ENCODE peak calls at places on chromosomes 2 and 18, in five cellular contexts. M is GM12878, G is fibroblast of lung, Y is endothelial cell of umbilical vein, R is H9. J is an unnamed sample.
A peak's percentile ranks its signal among the peaks of the same experiment; 100 is the strongest.

GRCh38 chr2:84526562-84526961 is 10.3 kb downstream of the DNAH6 start:
- DNase-seq in M (no peak), G (peak; percentile 21), Y (no peak), R (no peak), J (no peak)

GRCh38 chr18:29154758-29155725 is 978.1 kb upstream of the CDH2 start:
- DNase-seq in M (no peak), G (peak; percentile 38), Y (peak; percentile 86), R (no peak), J (peak; percentile 94)

GRCh38 chr2:138421971-138422335 is 79.6 kb upstream of the SPOPL start:
- DNase-seq in M (no peak), G (peak; percentile 68), Y (peak; percentile 83), R (no peak), J (peak; percentile 79)

GRCh38 chr2:36459725-36460137 is 104.2 kb downstream of the CRIM1 start:
- DNase-seq in M (no peak), G (peak; percentile 74), Y (peak; percentile 78), R (peak; percentile 76), J (no peak)

GRCh38 chr2:144244938-144245337 is 275.0 kb downstream of the ZEB2 start:
- DNase-seq in M (no peak), G (no peak), Y (no peak), R (no peak), J (no peak)

GRCh38 chr2:6824962-6825361 is 40.7 kb downstream of the CMPK2 start:
- DNase-seq in M (no peak), G (peak; percentile 38), Y (no peak), R (no peak), J (no peak)

GRCh38 chr2:159185401-159186130 is 100.9 kb downstream of the WDSUB1 start:
- DNase-seq in M (peak; percentile 48), G (peak; percentile 30), Y (peak; percentile 44), R (no peak), J (no peak)

GRCh38 chr2:104415284-104415683 is 438.6 kb upstream of the POU3F3 start:
- DNase-seq in M (no peak), G (no peak), Y (no peak), R (peak; percentile 46), J (no peak)

GRCh38 chr2:128289439-128289838 is 29.2 kb downstream of the HS6ST1 start:
- DNase-seq in M (no peak), G (no peak), Y (peak; percentile 17), R (peak; percentile 63), J (no peak)

GRCh38 chr2:195795879-195796278 is 138.9 kb downstream of the SLC39A10 start:
- DNase-seq in M (no peak), G (no peak), Y (no peak), R (no peak), J (no peak)

GRCh38 chr18:70461323-70462077 is 172.7 kb downstream of the SOCS6 start:
- DNase-seq in M (no peak), G (no peak), Y (no peak), R (no peak), J (no peak)

GRCh38 chr2:121076501-121076820 is 208.5 kb downstream of the TFCP2L1 start:
- DNase-seq in M (no peak), G (no peak), Y (no peak), R (no peak), J (no peak)

GRCh38 chr18:75545189-75545588 is 117.7 kb upstream of the SMIM21 start:
- DNase-seq in M (no peak), G (no peak), Y (no peak), R (no peak), J (no peak)

GRCh38 chr2:98712145-98712544 is 18.8 kb downstream of the MGAT4A start:
- DNase-seq in M (no peak), G (no peak), Y (no peak), R (no peak), J (no peak)

GRCh38 chr18:62521082-62521481 is 1.7 kb upstream of the ZCCHC2 start:
- DNase-seq in M (no peak), G (no peak), Y (no peak), R (no peak), J (no peak)
- H3K9ac ChIP-seq in M (no peak overlapping the region), G (no peak overlapping the region), Y (no peak overlapping the region), R (no peak overlapping the region), J (peak overlapping the region; percentile 94)

GRCh38 chr18:65206551-65207260 is 544.1 kb upstream of the CDH7 start:
- DNase-seq in M (no peak), G (no peak), Y (no peak), R (peak; percentile 80), J (no peak)
- H3K9ac ChIP-seq in M (no peak overlapping the region), G (no peak overlapping the region), Y (no peak overlapping the region), R (no peak overlapping the region), J (no peak overlapping the region)

GRCh38 chr2:233832869-233833812 is 21.2 kb downstream of the HJURP start:
- DNase-seq in M (no peak), G (peak; percentile 50), Y (peak; percentile 30), R (peak; percentile 90), J (no peak)
- H3K9ac ChIP-seq in M (no peak overlapping the region), G (no peak overlapping the region), Y (no peak overlapping the region), R (no peak overlapping the region), J (no peak overlapping the region)

GRCh38 chr2:45390856-45391255 is 220.2 kb downstream of the SRBD1 start:
- DNase-seq in M (no peak), G (no peak), Y (no peak), R (no peak), J (no peak)
- H3K9ac ChIP-seq in M (no peak overlapping the region), G (no peak overlapping the region), Y (no peak overlapping the region), R (no peak overlapping the region), J (no peak overlapping the region)